ENCODE peak calls at places on chromosomes 1 and 21, in four cellular contexts. O, Q, S and G are unnamed samples.

GRCh38 chr1:181918893-181919728 is 142.4 kb downstream of the ZNF648 start:
- DNase-seq in O (no peak), Q (no peak), S (no peak), G (no peak)

GRCh38 chr1:88985033-88985432 is 7.4 kb downstream of the KYAT3 start:
- DNase-seq in O (peak; percentile 31), Q (no peak), S (no peak), G (peak; percentile 57)

GRCh38 chr1:63883494-63884235 is 109.8 kb downstream of the ROR1 start:
- DNase-seq in O (no peak), Q (no peak), S (no peak), G (no peak)

GRCh38 chr1:225691377-225691776 is 38.5 kb upstream of the ENAH start:
- DNase-seq in O (peak; percentile 59), Q (no peak), S (no peak), G (no peak)

GRCh38 chr1:100543640-100544039 is 5.7 kb downstream of the GPR88 start:
- DNase-seq in O (peak; percentile 21), Q (no peak), S (no peak), G (no peak)

GRCh38 chr1:79683420-79683819 is 676.9 kb upstream of the ADGRL4 start:
- DNase-seq in O (no peak), Q (no peak), S (no peak), G (no peak)

GRCh38 chr21:17436626-17437111 is 76.2 kb upstream of the CXADR start:
- DNase-seq in O (no peak), Q (no peak), S (no peak), G (no peak)

GRCh38 chr21:33968082-33968997 is 52.7 kb upstream of the ATP5PO start:
- DNase-seq in O (peak; percentile 38), Q (no peak), S (no peak), G (no peak)

GRCh38 chr1:182684128-182684828 is at the start of gene RGS8:
- DNase-seq in O (no peak), Q (no peak), S (no peak), G (no peak)

GRCh38 chr1:159868766-159869165 is 6.3 kb upstream of the VSIG8 start:
- DNase-seq in O (no peak), Q (no peak), S (no peak), G (no peak)

GRCh38 chr21:22120616-22121266 is 1122.5 kb downstream of the NCAM2 start:
- DNase-seq in O (peak; percentile 2), Q (no peak), S (no peak), G (no peak)

GRCh38 chr1:53913352-53914043 is 19.5 kb downstream of the DIO1 start:
- DNase-seq in O (no peak), Q (no peak), S (no peak), G (no peak)

GRCh38 chr1:145936247-145936646 is 9.0 kb upstream of the RBM8A start:
- DNase-seq in O (no peak), Q (no peak), S (no peak), G (no peak)

GRCh38 chr1:25232866-25233784 is 823 bp upstream of the SYF2 start:
- DNase-seq in O (peak; percentile 90), Q (peak; percentile 60), S (peak; percentile 72), G (peak; percentile 68)

GRCh38 chr1:228306275-228307217 is 98.7 kb downstream of the OBSCN start:
- DNase-seq in O (no peak), Q (no peak), S (no peak), G (no peak)

DNA sequence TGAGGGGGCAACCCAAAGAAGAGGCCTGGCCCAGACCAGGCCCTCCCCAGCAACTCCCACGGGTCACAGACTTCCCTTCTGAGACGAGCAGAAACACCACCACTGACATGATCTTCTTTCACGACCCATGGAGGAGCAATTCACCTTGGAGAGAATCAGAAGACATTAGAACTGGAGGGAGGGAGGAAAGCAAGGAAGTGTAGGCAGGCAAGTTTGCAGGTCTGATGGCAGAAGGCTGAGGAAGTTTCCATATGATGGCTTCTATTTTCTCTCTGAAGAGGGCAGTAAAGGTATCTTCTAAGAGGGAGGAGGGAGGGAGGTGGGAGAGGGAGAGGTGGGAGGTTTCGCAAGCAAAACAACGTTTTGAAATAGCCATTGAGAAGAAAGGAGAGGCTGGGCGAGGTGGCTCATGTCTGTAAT is 1.4 kb upstream of the UBXN10 start:
- DNase-seq in O (peak; percentile 21), Q (no peak), S (no peak), G (no peak)
- TF ChIP-seq CTCF in O (no peak), Q (no peak), S (no peak), G (no peak)

GRCh38 chr21:43712268-43712942 is 6.5 kb upstream of the PDXK start:
- DNase-seq in O (peak; percentile 98), Q (no peak), S (no peak), G (peak; percentile 84)
- TF ChIP-seq EP300 in O (peak; percentile 94), Q (no peak), S (no peak), G (no peak)

GRCh38 chr1:106222415-106222814 is 834.1 kb upstream of the PRMT6 start:
- DNase-seq in O (no peak), Q (no peak), S (no peak), G (no peak)

GRCh38 chr1:106217765-106218164 is 838.7 kb upstream of the PRMT6 start:
- DNase-seq in O (no peak), Q (no peak), S (no peak), G (no peak)
- TF ChIP-seq CTCF in O (no peak), Q (no peak), S (no peak), G (no peak)

DNA sequence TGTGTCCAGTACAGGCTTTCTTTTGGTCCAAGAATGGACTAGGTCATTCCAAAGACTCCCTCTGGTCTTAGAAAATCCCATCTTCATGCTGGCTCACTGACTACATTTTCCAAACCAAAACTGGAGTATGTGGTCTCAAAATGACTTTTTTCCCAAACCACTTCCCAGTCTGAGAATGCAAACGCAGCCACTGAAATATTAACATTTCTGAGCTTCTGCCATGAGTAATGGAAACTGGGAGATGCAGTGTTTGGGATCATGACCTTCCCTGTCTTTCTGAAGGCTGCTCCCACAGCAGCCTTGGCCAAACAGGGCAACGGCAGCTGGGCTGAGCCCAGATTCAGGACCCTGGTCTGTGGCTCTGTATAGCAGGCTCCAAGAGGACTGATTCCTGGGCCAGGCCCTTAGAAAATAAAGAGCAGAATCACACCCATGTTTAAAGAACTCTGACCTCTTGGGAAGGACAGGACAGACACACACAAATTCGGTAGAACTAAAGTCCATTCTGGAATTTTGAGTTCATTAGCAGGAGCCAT is 62.1 kb upstream of the CNTN2 start:
- DNase-seq in O (no peak), Q (no peak), S (no peak), G (no peak)
- TF ChIP-seq EP300 in O (no peak), Q (no peak), S (no peak), G (no peak)

GRCh38 chr21:14120091-14120734 is 90.5 kb downstream of the LIPI start:
- DNase-seq in O (peak; percentile 34), Q (no peak), S (peak; percentile 23), G (peak; percentile 53)

GRCh38 chr21:14115646-14116045 is 95.1 kb downstream of the LIPI start:
- DNase-seq in O (no peak), Q (no peak), S (no peak), G (no peak)

GRCh38 chr21:14116080-14116481 is 94.7 kb downstream of the LIPI start:
- DNase-seq in O (no peak), Q (no peak), S (peak; percentile 63), G (no peak)

GRCh38 chr21:14121719-14122118 is 89.0 kb downstream of the LIPI start:
- DNase-seq in O (no peak), Q (no peak), S (no peak), G (no peak)

GRCh38 chr21:14119038-14119437 is 91.7 kb downstream of the LIPI start:
- DNase-seq in O (peak; percentile 30), Q (no peak), S (no peak), G (no peak)
- TF ChIP-seq CTCF in O (no peak), Q (no peak), S (no peak), G (no peak)

GRCh38 chr1:41357451-41358151 is 3.6 kb upstream of the FOXO6 start:
- DNase-seq in O (no peak), Q (no peak), S (no peak), G (no peak)

GRCh38 chr1:41360074-41361027 is 883 bp upstream of the FOXO6 start:
- DNase-seq in O (peak; percentile 19), Q (no peak), S (no peak), G (no peak)

GRCh38 chr1:41361028-41361494 is at the start of gene FOXO6:
- DNase-seq in O (peak; percentile 92), Q (peak; percentile 98), S (peak; percentile 49), G (peak; percentile 100)

GRCh38 chr1:41358152-41358937 is 2.9 kb upstream of the FOXO6 start:
- DNase-seq in O (no peak), Q (no peak), S (no peak), G (no peak)

DNA sequence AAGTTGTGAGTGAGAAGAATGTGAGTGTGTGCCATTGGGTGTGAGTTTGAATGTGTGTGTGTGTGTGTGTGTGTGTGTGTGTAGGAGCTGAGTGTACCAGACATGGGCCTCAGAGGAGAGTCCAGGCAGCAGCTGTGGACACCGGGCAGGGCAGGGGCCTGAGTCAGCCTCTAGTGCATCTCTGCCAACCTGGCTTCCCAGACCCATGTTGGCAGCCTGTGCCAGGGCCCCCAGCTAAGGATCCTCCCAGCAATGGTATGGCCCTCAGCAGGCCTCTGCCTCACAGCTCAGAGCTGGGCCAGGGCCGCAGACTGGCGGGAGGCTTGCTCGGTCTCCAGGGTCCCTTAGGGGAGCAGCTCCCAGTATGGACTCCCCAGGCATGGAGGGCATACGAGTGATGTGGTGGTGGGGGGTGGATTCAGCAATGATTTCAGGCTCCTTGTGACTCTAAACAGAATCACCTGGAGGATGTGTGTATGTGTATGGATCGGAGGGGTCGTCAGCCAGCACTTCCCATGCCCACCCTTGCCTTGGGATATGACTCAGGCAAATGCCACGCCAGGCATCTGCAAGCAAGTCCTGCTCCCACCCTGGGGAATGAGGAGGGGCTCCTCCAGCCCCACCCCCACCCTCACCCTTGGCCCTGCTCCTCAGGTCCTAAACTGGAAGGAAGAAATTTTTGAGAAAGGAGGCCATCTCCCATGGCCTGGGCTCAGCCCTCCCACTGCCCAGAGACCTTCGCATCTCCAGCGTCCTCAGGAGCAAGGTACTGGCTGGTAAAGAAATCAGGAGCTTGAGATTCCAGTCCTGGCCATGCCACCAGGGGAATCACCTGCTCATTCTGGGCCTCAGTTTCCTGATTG is 1.8 kb upstream of the FOXO6 start:
- DNase-seq in O (no peak), Q (no peak), S (no peak), G (peak; percentile 23)
- TF ChIP-seq EP300 in O (no peak), Q (no peak), S (no peak), G (no peak)

GRCh38 chr1:27616441-27616840 is 12.5 kb upstream of the AHDC1 start:
- DNase-seq in O (no peak), Q (no peak), S (no peak), G (no peak)
- TF ChIP-seq CTCF in O (no peak), Q (no peak), S (peak; percentile 29), G (no peak)

GRCh38 chr1:21937372-21938121 is 437 bp upstream of the HSPG2 start:
- DNase-seq in O (peak; percentile 74), Q (peak; percentile 78), S (no peak), G (peak; percentile 85)
- TF ChIP-seq EP300 in O (no peak), Q (no peak), S (no peak), G (no peak)

GRCh38 chr1:35454616-35455015 is 102.6 kb downstream of the KIAA0319L start:
- DNase-seq in O (no peak), Q (no peak), S (no peak), G (no peak)
- TF ChIP-seq CTCF in O (no peak), Q (no peak), S (peak; percentile 6), G (no peak)

DNA sequence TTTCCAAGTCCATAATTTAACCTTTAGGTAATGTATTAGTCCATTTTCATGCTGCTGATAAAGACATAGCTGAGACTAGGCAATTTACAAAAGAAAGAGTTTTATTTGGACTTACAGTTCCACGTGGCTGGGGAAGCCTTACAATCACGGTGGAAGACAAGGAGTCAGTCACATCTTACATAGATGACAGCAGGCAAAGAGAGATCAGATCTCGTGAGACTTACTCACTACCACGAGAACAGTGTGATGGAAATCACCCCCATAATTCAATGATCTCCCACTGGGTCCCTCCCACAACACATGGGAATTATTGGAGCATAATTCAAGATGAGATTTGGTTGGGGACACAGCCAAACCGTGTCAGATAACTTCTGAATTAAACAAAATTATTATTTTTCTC is 44.0 kb downstream of the CNIH3 start:
- DNase-seq in O (peak; percentile 7), Q (no peak), S (no peak), G (no peak)
- TF ChIP-seq EP300 in O (no peak), Q (no peak), S (no peak), G (no peak)